ENCODE peak calls at places on chromosomes 3 and 15, in five cellular contexts. Q, J, I, D and V are unnamed samples.

GRCh38 chr3:129829640-129830039 is 63.9 kb downstream of the TMCC1 start:
- DNase-seq in Q (peak; percentile 74), J (peak; percentile 68), I (no peak), D (no peak), V (no peak)

GRCh38 chr15:65824941-65825544 is 33.0 kb upstream of the DENND4A start:
- DNase-seq in Q (no peak), J (peak; percentile 69), I (no peak), D (no peak), V (no peak)

GRCh38 chr3:159246385-159246784 is 444.5 kb downstream of the MFSD1 start:
- DNase-seq in Q (no peak), J (no peak), I (no peak), D (no peak), V (no peak)

GRCh38 chr3:111737712-111738097 is 121.4 kb upstream of the PHLDB2 start:
- DNase-seq in Q (no peak), J (peak; percentile 83), I (no peak), D (no peak), V (peak; percentile 40)

GRCh38 chr15:62219799-62220198 is 54.7 kb upstream of the C2CD4B start:
- DNase-seq in Q (no peak), J (no peak), I (no peak), D (no peak), V (no peak)

GRCh38 chr3:156181509-156181908 is 61.1 kb downstream of the KCNAB1 start:
- DNase-seq in Q (no peak), J (no peak), I (no peak), D (no peak), V (no peak)

GRCh38 chr3:77726509-77726908 is 686.6 kb downstream of the ROBO2 start:
- DNase-seq in Q (no peak), J (no peak), I (no peak), D (no peak), V (no peak)

GRCh38 chr15:90318591-90318990 is 33.5 kb upstream of the ZNF774 start:
- DNase-seq in Q (no peak), J (no peak), I (no peak), D (no peak), V (no peak)

GRCh38 chr3:71537211-71537611 is 46.3 kb downstream of the FOXP1 start:
- DNase-seq in Q (no peak), J (peak; percentile 80), I (no peak), D (no peak), V (peak; percentile 42)

GRCh38 chr3:137035631-137036030 is 77.8 kb downstream of the IL20RB start:
- DNase-seq in Q (peak; percentile 34), J (no peak), I (no peak), D (no peak), V (no peak)

GRCh38 chr15:51090753-51091152 is 4.0 kb downstream of the TNFAIP8L3 start:
- DNase-seq in Q (no peak), J (no peak), I (no peak), D (no peak), V (no peak)

GRCh38 chr3:185831195-185831594 is 6.4 kb upstream of the IGF2BP2 start:
- DNase-seq in Q (no peak), J (no peak), I (no peak), D (no peak), V (no peak)

GRCh38 chr3:104397713-104398112 is 969.0 kb upstream of the ALCAM start:
- DNase-seq in Q (no peak), J (no peak), I (no peak), D (no peak), V (no peak)

GRCh38 chr3:123194552-123194951 is 7.2 kb upstream of the SEC22A start:
- DNase-seq in Q (no peak), J (no peak), I (peak; percentile 67), D (peak; percentile 15), V (no peak)

GRCh38 chr3:49427581-49427980 is 1.5 kb downstream of the NICN1 start:
- DNase-seq in Q (no peak), J (no peak), I (no peak), D (no peak), V (no peak)

GRCh38 chr3:56970401-56971002 is 90.0 kb upstream of the SPATA12 start:
- DNase-seq in Q (peak; percentile 46), J (no peak), I (no peak), D (no peak), V (no peak)

GRCh38 chr3:139529624-139530023 is 9.9 kb downstream of the RBP1 start:
- DNase-seq in Q (no peak), J (no peak), I (no peak), D (no peak), V (no peak)

DNA sequence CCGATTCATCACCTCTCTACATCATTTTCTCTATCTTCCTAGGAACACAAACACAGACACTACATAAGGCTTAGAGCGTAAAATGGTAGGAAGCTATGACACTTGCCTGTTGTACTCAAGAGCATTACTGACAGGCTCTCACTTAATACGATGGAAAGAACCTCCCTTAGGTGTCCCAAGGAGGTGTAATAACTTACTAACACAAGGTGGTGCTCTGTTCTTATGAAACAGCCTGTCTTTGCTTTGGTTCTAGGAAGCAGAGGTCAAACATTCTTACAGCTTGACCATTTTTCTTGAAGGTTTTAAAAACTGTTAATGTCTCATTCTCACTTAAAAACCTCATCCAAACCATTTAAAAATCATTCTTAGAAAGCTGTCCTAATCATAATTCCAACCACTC is 317.9 kb upstream of the AGTR1 start:
- DNase-seq in Q (peak; percentile 27), J (no peak), I (no peak), D (no peak), V (no peak)
- TF ChIP-seq CTCF in Q (peak; percentile 65), J (peak; percentile 69), I (peak; percentile 47), D (peak; percentile 57), V (peak; percentile 63)

GRCh38 chr3:197297476-197298340 is 704 bp downstream of the DLG1 start:
- DNase-seq in Q (peak; percentile 93), J (peak; percentile 90), I (peak; percentile 95), D (peak; percentile 91), V (no peak)

GRCh38 chr3:197292083-197293042 is 6.0 kb downstream of the DLG1 start:
- DNase-seq in Q (no peak), J (no peak), I (no peak), D (no peak), V (no peak)

GRCh38 chr3:197295871-197296270 is 2.5 kb downstream of the DLG1 start:
- DNase-seq in Q (no peak), J (no peak), I (no peak), D (no peak), V (no peak)

GRCh38 chr3:197297020-197297419 is 1.4 kb downstream of the DLG1 start:
- DNase-seq in Q (peak; percentile 12), J (no peak), I (no peak), D (no peak), V (no peak)

GRCh38 chr3:197293605-197294237 is 4.7 kb downstream of the DLG1 start:
- DNase-seq in Q (peak; percentile 21), J (no peak), I (no peak), D (no peak), V (no peak)
- H3K36me3 ChIP-seq in Q (peaks cover 74% of the 10 kb centered on the region), J (no peaks in the 10 kb centered on the region), I (peaks cover 26% of the 10 kb centered on the region), D (no peaks in the 10 kb centered on the region), V (no peaks in the 10 kb centered on the region)

GRCh38 chr15:41971089-41971892 is 1.1 kb downstream of the EHD4 start:
- DNase-seq in Q (peak; percentile 86), J (peak; percentile 78), I (peak; percentile 77), D (peak; percentile 53), V (peak; percentile 35)
- TF ChIP-seq CTCF in Q (no peak), J (peak; percentile 34), I (no peak), D (no peak), V (peak; percentile 36)

DNA sequence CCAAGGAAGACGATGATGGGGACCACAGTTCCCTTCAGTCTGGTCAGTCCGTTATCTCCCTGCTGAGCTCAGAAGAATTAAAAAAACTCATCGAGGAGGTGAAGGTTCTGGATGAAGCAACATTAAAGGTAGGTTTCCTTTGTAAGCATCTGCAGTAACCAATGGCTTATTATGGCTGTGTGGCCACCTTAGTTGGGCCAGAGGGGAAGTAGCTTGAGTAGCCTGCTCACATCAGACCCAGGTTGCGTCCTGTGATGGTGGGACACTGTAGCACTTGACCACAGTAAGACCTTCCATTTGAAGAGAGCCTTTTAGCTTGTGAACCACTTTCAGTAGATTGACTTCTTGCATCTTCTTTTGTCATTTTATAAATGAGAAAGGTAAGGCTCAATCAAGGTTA is 22.6 kb downstream of the STARD5 start:
- DNase-seq in Q (no peak), J (peak; percentile 29), I (no peak), D (no peak), V (no peak)
- H3K36me3 ChIP-seq in Q (peaks cover 90% of the 10 kb centered on the region), J (peaks cover 3% of the 10 kb centered on the region), I (peaks cover 77% of the 10 kb centered on the region), D (no peaks in the 10 kb centered on the region), V (no peaks in the 10 kb centered on the region)

GRCh38 chr3:44883213-44883955 is 9.0 kb downstream of the TGM4 start:
- DNase-seq in Q (no peak), J (no peak), I (no peak), D (no peak), V (no peak)
- TF ChIP-seq CTCF in Q (peak; percentile 34), J (no peak), I (no peak), D (no peak), V (no peak)

GRCh38 chr3:196793224-196793623 is 53.6 kb downstream of the PAK2 start:
- DNase-seq in Q (no peak), J (no peak), I (no peak), D (no peak), V (no peak)

GRCh38 chr3:196790636-196791035 is 51.0 kb downstream of the PAK2 start:
- DNase-seq in Q (no peak), J (no peak), I (no peak), D (no peak), V (no peak)

GRCh38 chr3:196789773-196790419 is 50.2 kb downstream of the PAK2 start:
- DNase-seq in Q (no peak), J (no peak), I (no peak), D (no peak), V (no peak)

GRCh38 chr3:196794467-196794866 is 54.8 kb downstream of the PAK2 start:
- DNase-seq in Q (no peak), J (no peak), I (no peak), D (no peak), V (no peak)

GRCh38 chr3:196792771-196793170 is 53.1 kb downstream of the PAK2 start:
- DNase-seq in Q (no peak), J (no peak), I (no peak), D (no peak), V (no peak)
- H3K36me3 ChIP-seq in Q (peaks cover 69% of the 10 kb centered on the region), J (no peaks in the 10 kb centered on the region), I (no peaks in the 10 kb centered on the region), D (no peaks in the 10 kb centered on the region), V (no peaks in the 10 kb centered on the region)

DNA sequence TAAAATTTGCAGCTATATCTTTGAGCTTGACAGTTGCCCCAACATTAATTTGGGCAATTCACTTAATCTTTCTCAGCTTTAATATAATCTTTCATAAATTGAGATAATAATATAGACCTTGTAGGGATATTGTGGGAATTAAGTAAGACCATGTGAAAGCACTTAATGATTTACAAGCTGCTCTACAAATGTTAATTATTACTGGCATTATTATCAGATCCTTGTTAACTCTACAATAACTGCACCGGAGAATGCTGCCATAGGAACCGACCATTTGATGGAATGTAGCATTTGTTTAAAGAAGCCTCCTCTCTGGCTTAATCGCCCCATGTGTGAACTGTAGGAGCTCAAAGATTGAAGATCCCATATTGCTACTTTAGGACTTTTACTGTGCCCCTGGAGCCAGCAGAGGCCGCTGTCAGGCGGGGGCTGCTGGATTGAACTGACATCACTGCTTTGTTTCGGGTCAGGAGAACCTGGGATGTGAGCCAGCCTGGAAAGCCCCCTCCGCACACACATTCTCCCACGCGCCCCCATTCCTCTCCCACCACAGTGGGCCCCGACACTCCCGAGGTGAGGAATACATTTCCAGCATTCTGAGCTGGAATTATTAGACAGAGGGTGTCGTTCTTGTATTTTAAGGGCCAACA is 154.2 kb upstream of the TNIK start:
- DNase-seq in Q (no peak), J (no peak), I (no peak), D (peak; percentile 23), V (no peak)
- TF ChIP-seq CTCF in Q (peak; percentile 69), J (no peak), I (peak; percentile 28), D (peak; percentile 70), V (peak; percentile 24)